ENCODE peak calls at places on chromosomes 3 and 15, in eight cellular contexts. O is mammary epithelial cell; A is PC-3; M is uterus; Y is CD8-positive, alpha-beta memory T cell; B is ovary; K is transverse colon; R is left ventricle myocardium inferior. G is an unnamed sample. For H3K9me3 and H3K36me3, the result is how much of the 10 kb centered on the place peaks cover.

GRCh38 chr3:36907911-36908646 is 36.8 kb downstream of the TRANK1 start:
- DNase-seq in O (peak), A (peak), M (peak), Y (peak), B (peak), K (peak), R (peak), G (peak)

GRCh38 chr3:126514161-126514560 is 3.4 kb downstream of the UROC1 start:
- DNase-seq in O (no peak), A (no peak), M (no peak), Y (peak), B (no peak), K (no peak), R (no peak), G (no peak)

GRCh38 chr3:122233109-122233952 is 49.9 kb downstream of the CASR start:
- DNase-seq in O (no peak), A (no peak), M (no peak), Y (no peak), B (no peak), K (peak), R (no peak), G (no peak)

GRCh38 chr3:50230833-50231125 is 5.2 kb upstream of the GNAI2 start:
- DNase-seq in O (no peak), A (no peak), M (no peak), Y (no peak), B (no peak), K (no peak), R (no peak), G (peak)

GRCh38 chr3:64188810-64189560 is 36.3 kb downstream of the PRICKLE2 start:
- DNase-seq in O (peak), A (peak), M (peak), Y (no peak), B (peak), K (no peak), R (no peak), G (peak)

GRCh38 chr3:71547254-71548198 is 36.0 kb downstream of the FOXP1 start:
- DNase-seq in O (no peak), A (no peak), M (no peak), Y (no peak), B (no peak), K (no peak), R (no peak), G (no peak)

GRCh38 chr15:67266870-67267269 is 12.3 kb downstream of the IQCH start:
- DNase-seq in O (no peak), A (no peak), M (no peak), Y (no peak), B (no peak), K (no peak), R (no peak), G (no peak)

GRCh38 chr3:138184994-138185393 is 2.1 kb upstream of the ARMC8 start:
- DNase-seq in O (peak), A (peak), M (no peak), Y (no peak), B (no peak), K (no peak), R (no peak), G (no peak)

GRCh38 chr3:50423543-50423942 is 64.2 kb upstream of the TMEM115 start:
- DNase-seq in O (no peak), A (no peak), M (no peak), Y (no peak), B (no peak), K (no peak), R (no peak), G (no peak)

GRCh38 chr3:122030381-122031122 is 8.5 kb upstream of the ILDR1 start:
- DNase-seq in O (no peak), A (no peak), M (no peak), Y (no peak), B (no peak), K (no peak), R (no peak), G (peak)

GRCh38 chr3:101532783-101533602 is 20.0 kb upstream of the SENP7 start:
- DNase-seq in O (no peak), A (no peak), M (no peak), Y (no peak), B (no peak), K (no peak), R (no peak), G (no peak)

GRCh38 chr3:163159306-163159705 is 1662.7 kb downstream of the OTOL1 start:
- DNase-seq in O (no peak), A (no peak), M (no peak), Y (no peak), B (no peak), K (no peak), R (no peak), G (no peak)

GRCh38 chr3:43014990-43015389 is 35.9 kb downstream of the GASK1A start:
- DNase-seq in O (no peak), A (no peak), M (no peak), Y (peak), B (no peak), K (no peak), R (no peak), G (no peak)

GRCh38 chr15:41988896-41989572 is 16.7 kb upstream of the EHD4 start:
- DNase-seq in O (no peak), A (no peak), M (no peak), Y (no peak), B (no peak), K (no peak), R (no peak), G (no peak)

GRCh38 chr3:48739955-48740823 is 23.2 kb upstream of the IP6K2 start:
- DNase-seq in O (peak), A (peak), M (peak), Y (peak), B (peak), K (peak), R (peak), G (peak)

GRCh38 chr15:68402432-68403160 is 29.4 kb downstream of the ITGA11 start:
- DNase-seq in O (no peak), A (no peak), M (peak), Y (no peak), B (peak), K (no peak), R (no peak), G (no peak)

GRCh38 chr15:71437919-71438318 is 322.6 kb downstream of the THSD4 start:
- DNase-seq in O (no peak), A (peak), M (no peak), Y (no peak), B (no peak), K (no peak), R (no peak), G (peak)

GRCh38 chr3:139935071-139935865 is at the start of gene CLSTN2:
- DNase-seq in O (peak), A (no peak), M (peak), Y (no peak), B (peak), K (peak), R (peak), G (peak)

GRCh38 chr3:4841225-4841624 is 138.0 kb upstream of the BHLHE40 start:
- DNase-seq in O (no peak), A (no peak), M (no peak), Y (no peak), B (no peak), K (no peak), R (no peak), G (no peak)

GRCh38 chr15:76930831-76931396 is 635 bp upstream of the RCN2 start:
- DNase-seq in O (no peak), A (no peak), M (no peak), Y (no peak), B (no peak), K (no peak), R (no peak), G (no peak)

GRCh38 chr3:107641572-107642307 is 119.0 kb downstream of the BBX start:
- DNase-seq in O (no peak), A (no peak), M (no peak), Y (no peak), B (no peak), K (no peak), R (no peak), G (no peak)

GRCh38 chr3:179991877-179992276 is 44.9 kb downstream of the PEX5L start:
- DNase-seq in O (peak), A (peak), M (no peak), Y (no peak), B (no peak), K (no peak), R (no peak), G (no peak)

GRCh38 chr3:146505496-146505895 is 36.1 kb upstream of the PLSCR2 start:
- DNase-seq in O (no peak), A (no peak), M (no peak), Y (no peak), B (no peak), K (no peak), R (no peak), G (no peak)

GRCh38 chr3:138082992-138083386 is 32.4 kb downstream of the DZIP1L start:
- DNase-seq in O (peak), A (peak), M (no peak), Y (no peak), B (no peak), K (no peak), R (no peak), G (no peak)

GRCh38 chr15:97600190-97600589 is 360.3 kb upstream of the ARRDC4 start:
- DNase-seq in O (no peak), A (no peak), M (no peak), Y (no peak), B (no peak), K (no peak), R (no peak), G (no peak)

DNA sequence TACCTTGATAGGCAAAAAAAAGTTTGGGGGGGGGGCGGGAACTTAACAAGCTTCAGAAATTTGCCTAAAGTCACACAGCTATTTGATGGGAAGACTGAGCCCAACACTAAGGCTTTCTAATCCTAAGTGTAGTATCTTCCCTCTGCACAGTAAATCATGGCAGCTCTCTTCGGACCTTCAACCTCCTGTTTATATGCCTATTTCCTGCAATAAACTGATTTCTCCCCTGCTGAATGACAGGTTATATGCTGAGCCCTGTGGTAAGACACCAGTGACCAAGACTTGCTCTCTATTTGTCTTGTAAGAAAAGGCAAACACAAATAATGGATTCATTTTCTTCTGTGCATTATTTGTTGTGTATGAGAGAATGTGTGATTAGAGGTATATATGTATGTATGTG is 355.8 kb upstream of the ARRDC4 start:
- DNase-seq in O (no peak), A (no peak), M (no peak), Y (no peak), B (no peak), K (no peak), R (no peak), G (no peak)
- H3K9me3 ChIP-seq in O (under half), A (under half), M (under half), Y (under half), B (under half), K (under half), R (under half), G (under half)

GRCh38 chr3:191768421-191768820 is 307.5 kb downstream of the PYDC2 start:
- DNase-seq in O (no peak), A (no peak), M (no peak), Y (no peak), B (no peak), K (no peak), R (no peak), G (no peak)
- H3K36me3 ChIP-seq in O (under half), A (under half), M (under half), Y (under half), B (under half), K (under half), R (under half), G (under half)

GRCh38 chr3:621714-622113 is 425.2 kb downstream of the CHL1 start:
- DNase-seq in O (no peak), A (no peak), M (no peak), Y (no peak), B (no peak), K (no peak), R (no peak), G (no peak)

GRCh38 chr3:622314-622713 is 425.8 kb downstream of the CHL1 start:
- DNase-seq in O (no peak), A (no peak), M (no peak), Y (no peak), B (no peak), K (no peak), R (no peak), G (no peak)

DNA sequence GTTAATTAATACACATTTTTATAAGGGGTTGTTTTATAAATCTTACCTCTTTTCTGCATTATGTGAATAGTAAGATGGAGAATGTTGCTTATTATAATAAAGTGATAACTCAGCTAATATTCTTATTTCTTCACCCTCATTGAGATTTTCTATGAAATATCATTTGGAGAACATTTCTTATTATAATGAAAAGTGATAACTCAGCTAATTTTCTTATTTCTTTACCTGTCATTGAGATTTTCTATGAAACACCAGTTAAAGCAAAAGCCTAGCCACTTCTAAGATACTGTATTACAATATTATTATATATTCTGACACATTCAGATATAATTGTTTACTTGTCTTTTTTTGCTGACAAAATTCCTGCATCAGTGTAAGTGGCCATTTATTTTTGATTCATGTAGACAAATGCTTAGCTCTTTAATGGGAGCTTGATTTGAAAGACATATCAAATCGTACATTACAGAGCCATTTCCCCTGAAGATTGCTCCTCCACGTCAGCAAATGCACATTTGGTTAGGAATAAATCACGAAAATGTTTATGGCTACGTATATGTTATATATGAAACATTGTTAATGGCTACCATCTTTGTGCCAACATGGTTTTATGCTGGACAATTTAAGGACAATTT is 427.5 kb downstream of the CHL1 start:
- DNase-seq in O (no peak), A (no peak), M (no peak), Y (no peak), B (no peak), K (no peak), R (no peak), G (no peak)
- H3K9me3 ChIP-seq in O (under half), A (under half), M (under half), Y (under half), B (under half), K (under half), R (under half), G (under half)

GRCh38 chr3:15042936-15043335 is 22.2 kb downstream of the MRPS25 start:
- DNase-seq in O (no peak), A (no peak), M (no peak), Y (no peak), B (no peak), K (no peak), R (no peak), G (no peak)

GRCh38 chr3:15041950-15042349 is 23.2 kb downstream of the MRPS25 start:
- DNase-seq in O (no peak), A (no peak), M (no peak), Y (no peak), B (no peak), K (no peak), R (no peak), G (no peak)

GRCh38 chr3:15045667-15046066 is 19.4 kb downstream of the MRPS25 start:
- DNase-seq in O (no peak), A (no peak), M (no peak), Y (no peak), B (no peak), K (no peak), R (no peak), G (no peak)

GRCh38 chr3:15044311-15044710 is 20.8 kb downstream of the MRPS25 start:
- DNase-seq in O (no peak), A (no peak), M (no peak), Y (no peak), B (no peak), K (no peak), R (no peak), G (no peak)

GRCh38 chr3:15043772-15044171 is 21.3 kb downstream of the MRPS25 start:
- DNase-seq in O (no peak), A (no peak), M (no peak), Y (no peak), B (no peak), K (no peak), R (no peak), G (no peak)
- H3K36me3 ChIP-seq in O (under half), A (half or more), M (under half), Y (half or more), B (under half), K (under half), R (half or more), G (under half)

GRCh38 chr15:25176616-25176923 is 221.8 kb downstream of the SNRPN start:
- DNase-seq in O (no peak), A (no peak), M (no peak), Y (peak), B (no peak), K (peak), R (peak), G (no peak)
- H3K9me3 ChIP-seq in O (under half), A (under half), M (under half), Y (under half), B (under half), K (under half), R (half or more), G (under half)

GRCh38 chr3:144456041-144456440 is 484.4 kb downstream of the DIPK2A start:
- DNase-seq in O (no peak), A (no peak), M (no peak), Y (no peak), B (no peak), K (no peak), R (no peak), G (no peak)
- H3K36me3 ChIP-seq in O (under half), A (under half), M (under half), Y (under half), B (under half), K (under half), R (under half), G (under half)

GRCh38 chr3:7086417-7086816 is 225.5 kb downstream of the GRM7 start:
- DNase-seq in O (no peak), A (no peak), M (no peak), Y (no peak), B (no peak), K (no peak), R (no peak), G (no peak)

GRCh38 chr3:7082244-7082643 is 221.3 kb downstream of the GRM7 start:
- DNase-seq in O (no peak), A (no peak), M (no peak), Y (no peak), B (no peak), K (no peak), R (no peak), G (no peak)
- H3K9me3 ChIP-seq in O (under half), A (under half), M (under half), Y (under half), B (under half), K (under half), R (under half), G (under half)